ENCODE peak calls at places on chromosomes 4 and X, in six cellular contexts. E, G, M, U, Q and V are unnamed samples.

GRCh38 chrX:69552512-69552911 is 48.4 kb downstream of the NALF2 start:
- DNase-seq in E (no peak), G (no peak), M (no peak), U (no peak), Q (no peak), V (no peak)

GRCh38 chrX:138150709-138151108 is 560.8 kb downstream of the FGF13 start:
- DNase-seq in E (no peak), G (no peak), M (no peak), U (no peak), Q (no peak), V (no peak)

GRCh38 chr4:25925486-25926201 is 11.6 kb downstream of the SMIM20 start:
- DNase-seq in E (peak; percentile 35), G (peak; percentile 29), M (peak; percentile 45), U (peak; percentile 27), Q (peak; percentile 33), V (no peak)

GRCh38 chrX:155718964-155719586 is 106.3 kb upstream of the TMLHE start:
- DNase-seq in E (no peak), G (no peak), M (no peak), U (no peak), Q (no peak), V (no peak)

GRCh38 chrX:17654116-17654515 is 83.2 kb upstream of the SCML1 start:
- DNase-seq in E (no peak), G (no peak), M (no peak), U (no peak), Q (no peak), V (no peak)

GRCh38 chr4:172727631-172728030 is 441.0 kb upstream of the GALNT7 start:
- DNase-seq in E (no peak), G (no peak), M (no peak), U (no peak), Q (no peak), V (no peak)

GRCh38 chr4:155900402-155900801 is 3.1 kb upstream of the TDO2 start:
- DNase-seq in E (no peak), G (no peak), M (peak; percentile 72), U (peak; percentile 31), Q (no peak), V (no peak)

GRCh38 chrX:135973025-135973547 is 702 bp downstream of the MMGT1 start:
- DNase-seq in E (no peak), G (no peak), M (peak; percentile 13), U (peak; percentile 58), Q (peak; percentile 9), V (peak; percentile 16)

GRCh38 chr4:108762559-108763225 is at the start of gene ETNPPL:
- DNase-seq in E (no peak), G (peak; percentile 20), M (no peak), U (peak; percentile 2), Q (peak; percentile 19), V (no peak)

GRCh38 chr4:139956436-139957107 is 197.4 kb downstream of the MAML3 start:
- DNase-seq in E (no peak), G (peak; percentile 62), M (no peak), U (no peak), Q (no peak), V (no peak)

DNA sequence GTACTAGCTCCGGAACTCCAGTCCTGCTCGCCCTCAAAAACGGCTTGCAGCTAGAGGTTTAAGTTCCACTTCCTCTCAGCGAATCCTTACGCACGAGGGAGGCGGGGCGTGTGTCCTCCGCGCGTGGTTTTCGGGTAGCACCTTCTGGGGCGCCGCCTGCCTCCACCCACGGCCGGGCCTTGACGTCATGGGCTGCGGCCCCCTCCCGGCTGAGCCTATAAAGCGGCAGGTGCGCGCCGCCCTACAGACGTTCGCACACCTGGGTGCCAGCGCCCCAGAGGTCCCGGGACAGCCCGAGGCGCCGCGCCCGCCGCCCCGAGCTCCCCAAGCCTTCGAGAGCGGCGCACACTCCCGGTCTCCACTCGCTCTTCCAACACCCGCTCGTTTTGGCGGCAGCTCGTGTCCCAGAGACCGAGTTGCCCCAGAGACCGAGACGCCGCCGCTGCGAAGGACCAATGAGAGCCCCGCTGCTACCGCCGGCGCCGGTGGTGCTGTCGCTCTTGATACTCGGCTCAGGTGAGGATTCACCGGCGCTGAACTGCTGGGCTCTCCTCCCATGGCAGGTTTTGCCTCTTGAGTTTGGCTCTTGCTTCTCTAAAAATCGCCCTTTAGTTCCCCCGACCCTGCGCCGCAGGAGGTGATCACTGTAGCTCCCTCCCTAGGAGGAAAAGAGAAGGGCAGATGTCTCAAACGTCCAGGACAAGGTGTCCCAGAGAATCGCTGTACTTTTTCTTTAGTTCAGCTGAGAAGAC is at the start of gene AREG:
- DNase-seq in E (peak; percentile 83), G (peak; percentile 70), M (peak; percentile 41), U (peak; percentile 88), Q (peak; percentile 71), V (no peak)
- TF ChIP-seq POLR2A in E (peak; percentile 72), G (no peak), M (no peak), U (peak; percentile 57), Q (peak; percentile 75), V (no peak)

GRCh38 chr4:123284166-123284565 is 112.4 kb upstream of the SPRY1 start:
- DNase-seq in E (no peak), G (peak; percentile 58), M (no peak), U (no peak), Q (no peak), V (no peak)

GRCh38 chr4:123288309-123289025 is 108.1 kb upstream of the SPRY1 start:
- DNase-seq in E (no peak), G (no peak), M (no peak), U (no peak), Q (no peak), V (no peak)

GRCh38 chr4:123291329-123291728 is 105.3 kb upstream of the SPRY1 start:
- DNase-seq in E (no peak), G (peak; percentile 11), M (no peak), U (peak; percentile 16), Q (no peak), V (no peak)

DNA sequence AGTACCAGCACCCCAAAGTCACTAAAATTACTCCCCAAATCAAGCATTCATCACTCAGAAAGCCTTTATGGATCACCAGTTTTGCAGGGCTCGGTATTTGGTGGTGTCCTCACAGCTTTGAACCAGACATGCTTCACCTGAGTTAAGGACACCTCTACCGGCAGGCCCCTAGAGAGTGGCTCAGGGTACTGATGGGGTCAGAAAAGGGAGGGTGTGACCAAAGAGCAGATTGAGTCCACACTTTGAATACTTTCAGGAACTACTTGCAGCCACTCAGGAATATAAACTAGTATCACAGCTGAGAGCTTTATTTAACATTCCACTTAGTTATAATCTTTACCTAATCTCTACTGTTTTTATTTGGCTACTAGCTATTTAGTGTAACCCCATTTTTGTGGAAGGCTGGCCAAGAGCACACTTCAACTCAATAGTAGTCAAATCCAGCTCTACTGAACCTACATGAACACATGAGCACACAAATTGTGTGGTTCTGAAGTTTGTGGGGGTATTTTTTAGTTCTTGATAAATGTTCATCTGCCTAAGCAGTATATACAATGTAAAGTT is 109.6 kb upstream of the SPRY1 start:
- DNase-seq in E (no peak), G (no peak), M (no peak), U (no peak), Q (no peak), V (no peak)
- TF ChIP-seq POLR2A in E (no peak), G (no peak), M (no peak), U (no peak), Q (no peak), V (no peak)

DNA sequence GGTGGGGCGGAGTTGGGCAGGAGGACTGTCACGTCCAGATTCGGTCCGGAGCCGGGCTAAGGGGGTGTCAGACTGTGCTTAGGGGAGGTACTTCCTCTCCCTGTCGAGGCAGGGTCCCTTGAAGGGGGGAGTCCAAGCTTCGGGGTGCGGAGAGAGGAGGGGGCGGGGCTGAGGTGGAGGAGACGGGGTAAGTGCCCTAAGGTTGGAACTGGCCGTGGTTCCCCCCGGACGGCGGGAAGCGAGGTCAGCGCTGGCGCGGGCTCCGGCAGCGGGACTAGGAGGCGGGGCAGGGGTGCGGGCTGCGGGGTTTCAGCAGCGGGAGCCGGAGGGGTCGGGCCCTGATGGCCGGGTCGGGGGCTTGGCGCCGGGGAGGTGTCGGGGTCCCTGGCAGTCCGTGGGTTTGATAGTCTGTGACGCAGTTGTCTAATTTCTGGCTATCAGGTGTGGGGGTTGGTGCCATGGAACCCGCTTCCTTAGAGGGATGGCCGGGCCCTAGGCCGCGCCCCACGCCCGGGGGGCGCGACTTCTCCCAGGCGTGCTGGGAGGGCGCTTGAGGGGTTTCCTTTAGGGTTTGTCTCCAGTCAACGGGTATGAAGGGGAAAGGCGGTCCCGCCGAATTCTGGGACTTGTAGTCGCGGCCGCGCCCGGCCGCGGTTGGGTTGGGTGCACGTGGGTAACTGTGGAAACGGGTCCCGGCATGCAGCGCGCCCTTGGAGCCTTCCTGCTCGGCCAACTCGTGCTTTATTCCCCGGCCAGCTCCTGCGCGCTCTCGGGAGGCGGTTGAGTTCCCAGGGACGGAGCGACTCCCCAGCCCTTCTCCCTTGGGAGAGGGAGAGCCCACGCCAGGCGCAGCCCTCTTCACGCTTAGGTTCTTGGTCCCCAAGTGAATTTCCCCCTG is 1.5 kb downstream of the DCUN1D4 start:
- DNase-seq in E (peak; percentile 83), G (peak; percentile 89), M (peak; percentile 90), U (peak; percentile 92), Q (peak; percentile 93), V (peak; percentile 55)
- TF ChIP-seq POLR2A in E (peak; percentile 80), G (peak; percentile 49), M (no peak), U (peak; percentile 51), Q (peak; percentile 52), V (no peak)

DNA sequence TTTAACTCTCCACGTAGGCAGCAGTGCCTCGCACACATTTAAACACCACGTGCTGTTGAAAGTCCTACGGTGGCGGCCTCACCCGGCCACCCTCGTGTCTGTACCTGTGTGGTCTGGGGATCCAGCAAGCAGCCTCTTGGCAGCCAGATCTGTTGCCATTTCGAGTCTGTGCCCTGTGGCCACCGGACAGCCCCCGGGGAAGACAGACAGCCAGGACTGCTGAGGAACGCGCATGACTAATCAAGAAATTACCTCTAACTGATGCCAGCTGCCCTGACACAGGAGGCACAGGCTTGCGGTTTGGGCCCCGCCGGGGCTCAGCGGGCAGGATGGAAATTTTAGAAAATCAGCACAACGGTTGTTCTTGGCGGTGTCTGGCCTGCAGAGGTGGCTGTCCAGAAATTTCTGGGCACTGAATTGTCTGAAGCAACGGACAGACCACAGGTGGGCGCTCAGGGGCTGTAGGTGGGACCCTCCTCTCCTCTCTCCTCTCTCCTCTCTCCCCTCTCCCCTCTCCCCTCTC is 15.6 kb upstream of the ASMTL start:
- DNase-seq in E (no peak), G (no peak), M (no peak), U (peak; percentile 52), Q (no peak), V (peak; percentile 82)
- TF ChIP-seq POLR2A in E (no peak), G (no peak), M (no peak), U (no peak), Q (no peak), V (no peak)

DNA sequence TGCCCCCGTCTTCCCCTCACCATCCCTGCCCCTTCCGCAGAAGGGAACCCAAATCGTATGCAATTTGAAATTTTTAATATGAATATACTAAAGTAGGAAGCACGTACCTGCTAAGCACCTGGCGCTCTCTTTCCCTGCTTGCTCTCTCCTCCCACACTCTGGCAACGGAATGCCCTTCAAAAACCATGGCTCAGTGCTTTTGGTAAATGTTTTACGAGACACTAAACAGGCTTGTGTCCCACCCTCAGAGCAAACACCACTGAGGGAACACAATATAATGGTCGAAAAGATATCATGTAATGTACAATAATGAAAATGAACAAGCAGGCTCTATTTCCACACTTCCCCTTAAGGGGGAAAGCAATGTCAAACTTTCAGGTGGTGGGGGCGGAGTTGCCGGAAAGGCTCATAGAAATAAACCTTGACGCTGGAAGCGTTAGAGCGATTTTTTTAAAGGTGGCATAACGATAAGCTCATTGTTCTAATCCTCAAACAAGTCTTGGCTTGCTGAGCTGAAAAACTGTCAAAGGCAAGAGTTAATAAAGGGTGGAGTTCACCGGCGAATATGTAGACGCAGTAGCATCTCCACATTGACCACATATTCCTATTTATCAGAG is 115.1 kb downstream of the RBM47 start:
- DNase-seq in E (no peak), G (no peak), M (no peak), U (peak; percentile 39), Q (peak; percentile 72), V (no peak)
- TF ChIP-seq POLR2A in E (no peak), G (no peak), M (no peak), U (no peak), Q (peak; percentile 90), V (no peak)

GRCh38 chr4:73007526-73008100 is 61.9 kb downstream of the COX18 start:
- DNase-seq in E (no peak), G (no peak), M (no peak), U (no peak), Q (no peak), V (no peak)
- TF ChIP-seq POLR2A in E (no peak), G (no peak), M (no peak), U (no peak), Q (no peak), V (no peak)